ENCODE peak calls at places on chromosomes 3 and 15, in six cellular contexts. L is GM12878, Q is IMR-90, S is HepG2, Y is A549, H is K562. A is an unnamed sample.

GRCh38 chr15:34271493-34271892 is 46.7 kb downstream of the EMC4 start:
- DNase-seq in H (no peak), Y (peak; percentile 52), L (no peak), S (peak; percentile 3), Q (peak; percentile 88), A (no peak)

GRCh38 chr3:156433138-156433537 is 121.8 kb downstream of the SSR3 start:
- DNase-seq in Y (no peak), Q (peak; percentile 28), H (no peak), S (no peak), L (no peak), A (no peak)

GRCh38 chr3:89787485-89787884 is 680.1 kb downstream of the EPHA3 start:
- DNase-seq in H (no peak), L (no peak), Y (no peak), S (no peak), Q (no peak), A (no peak)

GRCh38 chr3:172002512-172003078 is 36.8 kb upstream of the FNDC3B start:
- DNase-seq in L (no peak), S (no peak), Q (peak; percentile 32), H (no peak), Y (peak; percentile 70), A (no peak)

GRCh38 chr3:54146383-54147239 is 24.3 kb downstream of the CACNA2D3 start:
- DNase-seq in Y (peak; percentile 36), L (no peak), Q (no peak), H (peak; percentile 7), S (peak; percentile 25), A (peak; percentile 82)

GRCh38 chr3:182135056-182135455 is 423.3 kb downstream of the SOX2 start:
- DNase-seq in H (no peak), S (no peak), L (no peak), Q (no peak), Y (no peak), A (no peak)

GRCh38 chr3:50515565-50516047 is 12.2 kb upstream of the CACNA2D2 start:
- DNase-seq in H (no peak), L (no peak), Y (no peak), S (peak; percentile 12), Q (no peak), A (peak; percentile 85)

GRCh38 chr3:168989396-168989795 is 674.1 kb downstream of the MECOM start:
- DNase-seq in H (no peak), L (no peak), S (no peak), Q (peak; percentile 20), Y (no peak), A (no peak)

GRCh38 chr3:51270559-51270958 is 114.5 kb upstream of the MANF start:
- DNase-seq in S (no peak), L (no peak), Q (no peak), H (no peak), Y (no peak), A (no peak)

GRCh38 chr15:93035953-93036810 is 52.8 kb downstream of the RGMA start:
- DNase-seq in Q (peak; percentile 30), L (no peak), Y (peak; percentile 61), H (peak; percentile 73), S (peak; percentile 28), A (peak; percentile 69)

DNA sequence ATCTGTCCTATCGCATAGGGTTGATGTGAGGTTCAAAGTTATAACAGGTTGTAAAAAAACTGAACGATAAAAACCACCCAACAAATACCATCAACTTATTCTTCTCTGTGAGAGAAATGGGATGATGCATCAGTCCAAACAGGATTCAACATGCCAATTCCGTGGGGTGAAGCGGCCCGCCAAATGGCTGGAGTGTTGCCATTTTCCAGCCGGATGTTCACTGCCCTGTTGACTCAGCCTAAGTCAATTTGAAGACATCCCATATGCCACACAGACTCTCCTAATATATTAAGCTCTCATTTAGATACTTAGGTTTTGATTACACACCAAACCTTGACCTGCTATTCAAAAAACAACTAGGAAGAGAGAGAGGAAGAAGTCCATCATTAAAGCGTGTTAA is 311.1 kb downstream of the VPS13C start:
- DNase-seq in S (no peak), H (no peak), Y (no peak), L (no peak), Q (no peak), A (no peak)
- TF ChIP-seq SMC3 in S (no peak), H (no peak), Y (no peak), L (no peak), Q (no peak), A (no peak)

DNA sequence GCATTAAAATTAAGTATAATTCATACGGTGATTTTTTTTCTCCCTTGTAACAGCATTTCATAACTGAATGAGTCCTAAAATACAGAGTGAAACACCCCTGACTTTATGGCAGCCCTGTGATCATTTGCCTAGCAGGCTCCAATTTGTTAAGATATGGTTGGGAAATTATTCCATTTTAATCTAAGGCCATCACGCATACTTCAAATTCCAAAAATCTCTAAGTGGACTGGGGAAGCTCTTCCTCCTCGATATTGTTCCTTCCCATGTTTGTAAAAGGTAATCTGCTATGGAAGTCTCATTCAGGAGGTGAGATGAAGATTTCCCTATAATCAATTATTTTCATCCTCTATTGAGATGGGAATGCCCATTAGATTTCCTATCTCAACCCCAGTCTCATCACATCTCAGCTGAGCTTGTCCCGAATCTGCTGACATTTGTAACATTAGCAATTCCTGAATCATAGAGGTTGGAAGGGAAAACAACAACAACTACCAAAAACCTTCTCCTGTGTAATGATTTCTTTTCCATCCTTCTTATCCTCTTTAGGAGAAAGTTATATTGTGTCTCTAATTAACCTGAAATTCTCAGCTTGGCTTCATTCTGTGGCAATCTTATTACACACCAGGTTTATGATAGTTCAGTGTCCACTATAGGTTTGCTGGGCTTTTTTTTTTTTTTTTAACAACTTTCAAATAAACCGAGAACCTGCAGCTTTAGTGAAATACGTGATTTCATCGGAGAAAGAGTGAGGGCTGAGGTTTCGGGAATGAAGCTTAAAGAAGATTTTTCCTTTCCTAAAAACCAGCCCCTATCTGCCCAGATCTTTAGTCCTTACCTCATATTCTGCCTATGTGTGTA is 2.2 kb upstream of the NR2F2 start:
- DNase-seq in Y (no peak), S (no peak), L (no peak), Q (no peak), H (no peak), A (no peak)
- TF ChIP-seq SMC3 in Y (no peak), S (no peak), L (no peak), Q (no peak), H (no peak), A (no peak)

GRCh38 chr15:39287322-39288195 is 293.3 kb upstream of the THBS1 start:
- DNase-seq in S (no peak), Q (peak; percentile 73), Y (no peak), L (no peak), H (no peak), A (no peak)
- TF ChIP-seq SMC3 in S (no peak), Q (no peak), Y (no peak), L (no peak), H (no peak), A (no peak)

DNA sequence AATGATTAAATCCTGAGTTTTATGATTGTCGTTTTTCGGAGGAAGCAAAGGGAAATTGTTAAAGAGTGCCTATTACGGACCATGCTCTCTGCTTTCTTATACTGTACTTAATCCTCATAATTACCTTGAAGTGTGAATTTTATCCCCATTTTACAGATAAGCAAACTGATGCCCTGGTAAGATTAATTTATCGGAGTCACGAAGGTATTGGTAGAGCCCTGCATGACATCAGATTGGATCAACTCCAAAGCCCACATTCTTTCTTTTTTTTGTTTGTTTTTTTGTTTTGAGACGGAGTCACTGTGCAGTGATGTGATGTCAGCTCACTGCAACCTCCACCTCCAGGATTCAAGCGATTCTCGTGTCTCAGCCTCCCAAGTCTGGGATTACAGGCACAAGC is 1.6 kb upstream of the GNB4 start:
- DNase-seq in S (no peak), Y (no peak), Q (no peak), H (no peak), L (no peak), A (no peak)
- TF ChIP-seq SMC3 in S (no peak), Y (no peak), Q (no peak), H (no peak), L (no peak), A (no peak)

DNA sequence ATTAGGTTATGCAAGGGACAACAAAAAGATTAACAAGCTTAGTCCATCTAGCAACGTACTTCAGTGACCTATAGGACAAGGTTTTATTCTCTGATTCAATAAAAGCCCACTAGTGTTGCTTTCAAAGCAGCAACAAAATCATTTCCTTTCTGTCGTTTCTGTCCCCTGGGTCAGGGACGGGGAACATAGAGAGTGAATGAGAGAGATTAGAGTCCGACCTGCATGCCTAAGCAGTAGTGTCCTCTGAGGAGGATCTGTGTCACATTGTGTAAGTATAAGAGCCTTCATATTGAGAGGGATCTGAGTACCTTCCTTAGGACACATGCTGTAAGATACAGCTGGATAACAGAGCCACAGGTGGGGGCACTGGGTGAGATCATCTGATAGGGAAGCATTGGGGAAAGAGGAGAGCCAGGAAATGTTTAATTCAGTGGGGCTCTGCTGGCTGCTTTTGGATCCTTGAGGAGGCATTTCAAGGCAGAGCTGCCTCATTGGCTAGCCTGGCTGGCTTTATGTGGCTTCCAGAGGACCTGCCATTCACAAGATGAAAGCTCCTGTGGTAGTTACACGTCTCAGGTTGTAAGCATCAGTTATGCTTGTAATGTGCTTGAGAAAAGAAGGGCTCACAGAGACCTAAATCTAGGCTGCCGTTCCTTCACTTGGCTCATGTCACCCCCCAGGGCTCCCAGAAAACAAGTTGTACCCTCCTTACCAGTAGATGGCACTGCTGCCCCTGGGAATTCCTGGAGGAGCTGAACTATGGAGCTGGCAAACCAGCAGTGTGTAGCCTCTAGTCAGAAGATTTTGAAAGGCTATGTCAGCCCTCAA is 2.7 kb downstream of the TMEM108 start:
- DNase-seq in L (peak; percentile 21), S (peak; percentile 58), Y (peak; percentile 51), H (peak; percentile 35), Q (peak; percentile 71), A (peak; percentile 78)
- TF ChIP-seq SMC3 in L (peak; percentile 84), S (peak; percentile 77), Y (peak; percentile 35), H (peak; percentile 69), Q (peak; percentile 92), A (peak; percentile 97)

GRCh38 chr3:185250247-185250646 is 3.6 kb downstream of the EHHADH start:
- DNase-seq in S (no peak), H (no peak), Q (peak; percentile 4), Y (no peak), L (no peak), A (no peak)

GRCh38 chr3:185250653-185251052 is 3.2 kb downstream of the EHHADH start:
- DNase-seq in Y (no peak), L (no peak), H (no peak), Q (no peak), S (peak; percentile 53), A (no peak)

GRCh38 chr3:185257334-185257733 is 3.5 kb upstream of the EHHADH start:
- DNase-seq in S (no peak), Q (no peak), H (no peak), Y (no peak), L (no peak), A (no peak)

GRCh38 chr3:185254799-185255198 is 950 bp upstream of the EHHADH start:
- DNase-seq in L (no peak), Q (no peak), Y (no peak), S (no peak), H (no peak), A (no peak)

DNA sequence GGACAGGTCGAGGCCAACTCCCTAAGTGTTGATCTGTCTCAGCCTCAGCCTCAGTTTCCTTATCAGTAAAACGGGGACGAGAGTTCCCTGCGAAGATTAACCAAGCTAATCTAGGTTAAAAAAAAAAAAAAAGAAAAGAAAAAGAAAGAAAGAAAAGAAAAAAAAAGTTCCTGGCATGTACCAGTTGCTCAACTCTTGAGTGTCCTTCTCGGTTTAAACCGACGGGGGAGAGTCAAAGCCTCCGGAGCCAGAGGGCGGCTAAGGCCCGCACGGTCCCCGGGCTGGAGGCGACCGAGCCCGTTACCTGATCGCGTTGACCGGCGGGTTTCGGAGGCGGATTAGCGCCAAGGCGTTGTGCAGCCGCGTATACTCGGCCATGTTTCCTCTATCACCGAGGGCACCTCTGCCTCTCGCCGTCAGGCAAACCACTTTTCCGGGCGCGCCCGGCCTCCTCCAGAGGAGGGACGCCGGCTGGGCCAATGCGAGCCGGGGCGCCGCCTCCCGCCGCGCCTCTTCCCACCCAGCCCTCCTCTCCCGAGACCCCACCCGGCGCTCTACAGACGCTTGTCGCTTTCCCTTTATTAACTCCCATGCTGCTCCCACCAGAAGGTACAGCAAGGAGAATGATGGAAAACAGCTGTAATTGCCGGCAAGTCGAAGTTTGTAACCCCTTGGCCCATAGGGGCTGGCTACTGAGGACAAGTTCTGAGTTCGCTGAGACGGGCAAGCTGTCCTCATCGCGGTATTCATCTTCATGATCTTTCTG is at the start of gene EHHADH:
- DNase-seq in H (peak; percentile 82), Y (peak; percentile 61), Q (peak; percentile 44), L (no peak), S (peak; percentile 64), A (peak; percentile 93)
- TF ChIP-seq SMC3 in H (no peak), Y (no peak), Q (no peak), L (no peak), S (no peak), A (no peak)

A was measured in SK-N-SH.